ENCODE peak calls at places on chromosomes 3 and 15, in nine cellular contexts. One of them, this sample, is unnamed.

GRCh38 chr3:143433787-143434378 is 314.3 kb downstream of the CHST2 start:
- DNase-seq in RWPE1: no peak
- DNase-seq in islet precursor cell: no peak
- DNase-seq in H4: no peak
- DNase-seq in Ammon's horn: no peak
- DNase-seq in psoas muscle: no peak
- DNase-seq in breast epithelium: no peak
- DNase-seq in EL: no peak
- DNase-seq in activated T-cell treated with anti-CD3 and anti-CD28 coated beads, Interleukin-2, amount 50 U/mL, for 1 hour: no peak
- DNase-seq in this sample: no peak

GRCh38 chr3:46865546-46865945 is 2.3 kb upstream of the MYL3 start:
- DNase-seq in activated T-cell treated with anti-CD3 and anti-CD28 coated beads, Interleukin-2, amount 50 U/mL, for 1 hour: no peak
- DNase-seq in RWPE1: no peak
- DNase-seq in Ammon's horn: no peak
- DNase-seq in psoas muscle: peak
- DNase-seq in H4: no peak
- DNase-seq in islet precursor cell: no peak
- DNase-seq in EL: no peak
- DNase-seq in breast epithelium: no peak
- DNase-seq in this sample: peak

GRCh38 chr15:67967871-67968423 is 86.2 kb upstream of the PIAS1 start:
- DNase-seq in EL: peak
- DNase-seq in H4: peak
- DNase-seq in activated T-cell treated with anti-CD3 and anti-CD28 coated beads, Interleukin-2, amount 50 U/mL, for 1 hour: no peak
- DNase-seq in breast epithelium: peak
- DNase-seq in Ammon's horn: peak
- DNase-seq in RWPE1: peak
- DNase-seq in psoas muscle: peak
- DNase-seq in islet precursor cell: peak
- DNase-seq in this sample: peak

GRCh38 chr3:41848745-41849574 is 112.9 kb downstream of the ULK4 start:
- DNase-seq in H4: no peak
- DNase-seq in RWPE1: no peak
- DNase-seq in EL: no peak
- DNase-seq in activated T-cell treated with anti-CD3 and anti-CD28 coated beads, Interleukin-2, amount 50 U/mL, for 1 hour: no peak
- DNase-seq in breast epithelium: no peak
- DNase-seq in islet precursor cell: no peak
- DNase-seq in Ammon's horn: no peak
- DNase-seq in psoas muscle: no peak
- DNase-seq in this sample: no peak

GRCh38 chr15:40767838-40768491 is 1.8 kb upstream of the C15orf62 start:
- DNase-seq in islet precursor cell: no peak
- DNase-seq in EL: no peak
- DNase-seq in psoas muscle: no peak
- DNase-seq in RWPE1: no peak
- DNase-seq in H4: no peak
- DNase-seq in activated T-cell treated with anti-CD3 and anti-CD28 coated beads, Interleukin-2, amount 50 U/mL, for 1 hour: no peak
- DNase-seq in Ammon's horn: no peak
- DNase-seq in breast epithelium: no peak
- DNase-seq in this sample: no peak

GRCh38 chr3:195187609-195188529 is 83.1 kb downstream of the XXYLT1 start:
- DNase-seq in EL: peak
- DNase-seq in psoas muscle: no peak
- DNase-seq in RWPE1: peak
- DNase-seq in H4: no peak
- DNase-seq in breast epithelium: peak
- DNase-seq in islet precursor cell: no peak
- DNase-seq in Ammon's horn: no peak
- DNase-seq in activated T-cell treated with anti-CD3 and anti-CD28 coated beads, Interleukin-2, amount 50 U/mL, for 1 hour: no peak
- DNase-seq in this sample: no peak

GRCh38 chr3:72413228-72413627 is 435.0 kb downstream of the SHQ1 start:
- DNase-seq in breast epithelium: no peak
- DNase-seq in psoas muscle: no peak
- DNase-seq in activated T-cell treated with anti-CD3 and anti-CD28 coated beads, Interleukin-2, amount 50 U/mL, for 1 hour: no peak
- DNase-seq in RWPE1: no peak
- DNase-seq in H4: no peak
- DNase-seq in islet precursor cell: no peak
- DNase-seq in EL: peak
- DNase-seq in Ammon's horn: peak
- DNase-seq in this sample: no peak

GRCh38 chr15:35999211-35999610 is 453.2 kb upstream of the DPH6 start:
- DNase-seq in islet precursor cell: no peak
- DNase-seq in activated T-cell treated with anti-CD3 and anti-CD28 coated beads, Interleukin-2, amount 50 U/mL, for 1 hour: no peak
- DNase-seq in EL: no peak
- DNase-seq in Ammon's horn: no peak
- DNase-seq in psoas muscle: no peak
- DNase-seq in breast epithelium: no peak
- DNase-seq in H4: no peak
- DNase-seq in RWPE1: no peak
- DNase-seq in this sample: no peak

GRCh38 chr15:38229700-38230099 is 22.9 kb upstream of the SPRED1 start:
- DNase-seq in RWPE1: no peak
- DNase-seq in islet precursor cell: no peak
- DNase-seq in activated T-cell treated with anti-CD3 and anti-CD28 coated beads, Interleukin-2, amount 50 U/mL, for 1 hour: no peak
- DNase-seq in H4: no peak
- DNase-seq in EL: peak
- DNase-seq in breast epithelium: no peak
- DNase-seq in psoas muscle: no peak
- DNase-seq in Ammon's horn: no peak
- DNase-seq in this sample: no peak

GRCh38 chr3:150462108-150462507 is 54.0 kb downstream of the TSC22D2 start:
- DNase-seq in activated T-cell treated with anti-CD3 and anti-CD28 coated beads, Interleukin-2, amount 50 U/mL, for 1 hour: no peak
- DNase-seq in EL: no peak
- DNase-seq in Ammon's horn: no peak
- DNase-seq in RWPE1: no peak
- DNase-seq in breast epithelium: no peak
- DNase-seq in H4: no peak
- DNase-seq in psoas muscle: no peak
- DNase-seq in islet precursor cell: no peak
- DNase-seq in this sample: no peak

GRCh38 chr15:71761649-71762048 is 48.7 kb upstream of the NR2E3 start:
- DNase-seq in EL: peak
- DNase-seq in Ammon's horn: no peak
- DNase-seq in activated T-cell treated with anti-CD3 and anti-CD28 coated beads, Interleukin-2, amount 50 U/mL, for 1 hour: no peak
- DNase-seq in islet precursor cell: peak
- DNase-seq in H4: peak
- DNase-seq in psoas muscle: no peak
- DNase-seq in breast epithelium: no peak
- DNase-seq in RWPE1: peak
- DNase-seq in this sample: no peak

GRCh38 chr3:187742351-187743171 is 2.7 kb downstream of the BCL6 start:
- DNase-seq in H4: no peak
- DNase-seq in breast epithelium: peak
- DNase-seq in islet precursor cell: no peak
- DNase-seq in activated T-cell treated with anti-CD3 and anti-CD28 coated beads, Interleukin-2, amount 50 U/mL, for 1 hour: no peak
- DNase-seq in psoas muscle: peak
- DNase-seq in Ammon's horn: peak
- DNase-seq in EL: peak
- DNase-seq in RWPE1: peak
- DNase-seq in this sample: peak

GRCh38 chr15:78054971-78055370 is 22.5 kb downstream of the TBC1D2B start:
- DNase-seq in activated T-cell treated with anti-CD3 and anti-CD28 coated beads, Interleukin-2, amount 50 U/mL, for 1 hour: no peak
- DNase-seq in Ammon's horn: no peak
- DNase-seq in breast epithelium: no peak
- DNase-seq in EL: no peak
- DNase-seq in H4: no peak
- DNase-seq in psoas muscle: no peak
- DNase-seq in islet precursor cell: no peak
- DNase-seq in RWPE1: no peak
- DNase-seq in this sample: no peak

GRCh38 chr3:77348244-77348855 is 308.5 kb downstream of the ROBO2 start:
- DNase-seq in H4: peak
- DNase-seq in activated T-cell treated with anti-CD3 and anti-CD28 coated beads, Interleukin-2, amount 50 U/mL, for 1 hour: no peak
- DNase-seq in breast epithelium: no peak
- DNase-seq in islet precursor cell: peak
- DNase-seq in psoas muscle: no peak
- DNase-seq in Ammon's horn: no peak
- DNase-seq in EL: peak
- DNase-seq in RWPE1: no peak
- DNase-seq in this sample: no peak

GRCh38 chr3:190013943-190014924 is 106.5 kb downstream of the P3H2 start:
- DNase-seq in islet precursor cell: peak
- DNase-seq in H4: no peak
- DNase-seq in Ammon's horn: no peak
- DNase-seq in breast epithelium: no peak
- DNase-seq in activated T-cell treated with anti-CD3 and anti-CD28 coated beads, Interleukin-2, amount 50 U/mL, for 1 hour: no peak
- DNase-seq in EL: no peak
- DNase-seq in RWPE1: peak
- DNase-seq in psoas muscle: no peak
- DNase-seq in this sample: no peak

This sample was measured in left ventricle myocardium inferior.